ENCODE peak calls at places on chromosomes 11 and 22, in six cellular contexts. One of them, this sample, is unnamed.

GRCh38 chr11:63998558-63999348 is 12.5 kb downstream of the OTUB1 start:
- DNase-seq in OCI-LY7: no peak
- DNase-seq in HCT116: no peak
- DNase-seq in HepG2: no peak
- DNase-seq in neural progenitor cell: peak; percentile 69
- DNase-seq in mammary epithelial cell: peak; percentile 54
- DNase-seq in this sample: peak; percentile 91

GRCh38 chr11:66221012-66221411 is 47.4 kb upstream of the RAB1B start:
- DNase-seq in OCI-LY7: no peak
- DNase-seq in HCT116: no peak
- DNase-seq in HepG2: no peak
- DNase-seq in neural progenitor cell: no peak
- DNase-seq in mammary epithelial cell: no peak
- DNase-seq in this sample: no peak

GRCh38 chr11:116874251-116874650 is 36.8 kb upstream of the APOA1 start:
- DNase-seq in OCI-LY7: no peak
- DNase-seq in HCT116: no peak
- DNase-seq in HepG2: no peak
- DNase-seq in neural progenitor cell: no peak
- DNase-seq in mammary epithelial cell: peak; percentile 36
- DNase-seq in this sample: peak; percentile 63

GRCh38 chr22:31647516-31647915 is 14.5 kb downstream of the PISD start:
- DNase-seq in OCI-LY7: no peak
- DNase-seq in HCT116: no peak
- DNase-seq in HepG2: no peak
- DNase-seq in neural progenitor cell: no peak
- DNase-seq in mammary epithelial cell: peak; percentile 68
- DNase-seq in this sample: peak; percentile 58

GRCh38 chr22:27650572-27650971 is 151.0 kb downstream of the MN1 start:
- DNase-seq in OCI-LY7: no peak
- DNase-seq in HCT116: no peak
- DNase-seq in HepG2: no peak
- DNase-seq in neural progenitor cell: no peak
- DNase-seq in mammary epithelial cell: no peak
- DNase-seq in this sample: peak; percentile 27

GRCh38 chr22:16387088-16387487 is 205.5 kb downstream of the CCT8L2 start:
- DNase-seq in OCI-LY7: no peak
- DNase-seq in HCT116: no peak
- DNase-seq in HepG2: no peak
- DNase-seq in neural progenitor cell: no peak
- DNase-seq in mammary epithelial cell: no peak
- DNase-seq in this sample: no peak

GRCh38 chr11:120079750-120080610 is 57.9 kb downstream of the TRIM29 start:
- DNase-seq in OCI-LY7: peak; percentile 15
- DNase-seq in HCT116: no peak
- DNase-seq in HepG2: peak; percentile 34
- DNase-seq in neural progenitor cell: no peak
- DNase-seq in mammary epithelial cell: no peak
- DNase-seq in this sample: no peak

GRCh38 chr11:19931141-19931767 is 218.6 kb downstream of the NAV2 start:
- DNase-seq in OCI-LY7: no peak
- DNase-seq in HCT116: no peak
- DNase-seq in HepG2: no peak
- DNase-seq in neural progenitor cell: peak; percentile 65
- DNase-seq in mammary epithelial cell: no peak
- DNase-seq in this sample: no peak

GRCh38 chr11:33936745-33937612 is 45.1 kb upstream of the LMO2 start:
- DNase-seq in OCI-LY7: no peak
- DNase-seq in HCT116: no peak
- DNase-seq in HepG2: no peak
- DNase-seq in neural progenitor cell: no peak
- DNase-seq in mammary epithelial cell: peak; percentile 55
- DNase-seq in this sample: peak; percentile 83

GRCh38 chr11:131408011-131408640 is 37.7 kb downstream of the NTM start:
- DNase-seq in OCI-LY7: peak; percentile 17
- DNase-seq in HCT116: no peak
- DNase-seq in HepG2: peak; percentile 38
- DNase-seq in neural progenitor cell: peak; percentile 64
- DNase-seq in mammary epithelial cell: peak; percentile 6
- DNase-seq in this sample: no peak

GRCh38 chr11:76598426-76598839 is 72.1 kb downstream of the LRRC32 start:
- DNase-seq in OCI-LY7: peak; percentile 87
- DNase-seq in HCT116: peak; percentile 7
- DNase-seq in HepG2: peak; percentile 31
- DNase-seq in neural progenitor cell: peak; percentile 75
- DNase-seq in mammary epithelial cell: no peak
- DNase-seq in this sample: peak; percentile 94

GRCh38 chr11:62430350-62430749 is 11.5 kb downstream of the SCGB1A1 start:
- DNase-seq in OCI-LY7: no peak
- DNase-seq in HCT116: no peak
- DNase-seq in HepG2: no peak
- DNase-seq in neural progenitor cell: no peak
- DNase-seq in mammary epithelial cell: no peak
- DNase-seq in this sample: no peak

GRCh38 chr11:72239296-72239848 is 4.6 kb downstream of the PHOX2A start:
- DNase-seq in OCI-LY7: no peak
- DNase-seq in HCT116: no peak
- DNase-seq in HepG2: no peak
- DNase-seq in neural progenitor cell: peak; percentile 73
- DNase-seq in mammary epithelial cell: no peak
- DNase-seq in this sample: no peak

GRCh38 chr22:40434745-40435144 is 64.4 kb downstream of the SGSM3 start:
- DNase-seq in OCI-LY7: no peak
- DNase-seq in HCT116: no peak
- DNase-seq in HepG2: no peak
- DNase-seq in neural progenitor cell: no peak
- DNase-seq in mammary epithelial cell: no peak
- DNase-seq in this sample: no peak

GRCh38 chr11:10478574-10479550 is 23.8 kb downstream of the AMPD3 start:
- DNase-seq in OCI-LY7: no peak
- DNase-seq in HCT116: no peak
- DNase-seq in HepG2: no peak
- DNase-seq in neural progenitor cell: no peak
- DNase-seq in mammary epithelial cell: no peak
- DNase-seq in this sample: no peak

GRCh38 chr22:37742374-37743092 is 45.7 kb downstream of the TRIOBP start:
- DNase-seq in OCI-LY7: no peak
- DNase-seq in HCT116: peak; percentile 96
- DNase-seq in HepG2: no peak
- DNase-seq in neural progenitor cell: no peak
- DNase-seq in mammary epithelial cell: peak; percentile 95
- DNase-seq in this sample: peak; percentile 95

GRCh38 chr22:25449781-25450317 is 114.6 kb upstream of the GRK3 start:
- DNase-seq in OCI-LY7: no peak
- DNase-seq in HCT116: no peak
- DNase-seq in HepG2: no peak
- DNase-seq in neural progenitor cell: no peak
- DNase-seq in mammary epithelial cell: peak; percentile 46
- DNase-seq in this sample: no peak

GRCh38 chr11:65298655-65299179 is 15.9 kb upstream of the CDC42EP2 start:
- DNase-seq in OCI-LY7: no peak
- DNase-seq in HCT116: no peak
- DNase-seq in HepG2: no peak
- DNase-seq in neural progenitor cell: no peak
- DNase-seq in mammary epithelial cell: no peak
- DNase-seq in this sample: peak; percentile 88

GRCh38 chr22:24465566-24465965 is 29.6 kb upstream of the UPB1 start:
- DNase-seq in OCI-LY7: no peak
- DNase-seq in HCT116: peak; percentile 3
- DNase-seq in HepG2: peak; percentile 24
- DNase-seq in neural progenitor cell: no peak
- DNase-seq in mammary epithelial cell: no peak
- DNase-seq in this sample: no peak

GRCh38 chr11:13837286-13837685 is 125.2 kb upstream of the SPON1 start:
- DNase-seq in OCI-LY7: no peak
- DNase-seq in HCT116: peak; percentile 73
- DNase-seq in HepG2: no peak
- DNase-seq in neural progenitor cell: no peak
- DNase-seq in mammary epithelial cell: peak; percentile 96
- DNase-seq in this sample: no peak

GRCh38 chr22:46100401-46101105 is 49.8 kb upstream of the PPARA start:
- DNase-seq in OCI-LY7: no peak
- DNase-seq in HCT116: no peak
- DNase-seq in HepG2: no peak
- DNase-seq in neural progenitor cell: no peak
- DNase-seq in mammary epithelial cell: no peak
- DNase-seq in this sample: no peak

GRCh38 chr11:14446701-14447169 is 52.9 kb downstream of the COPB1 start:
- DNase-seq in OCI-LY7: no peak
- DNase-seq in HCT116: no peak
- DNase-seq in HepG2: no peak
- DNase-seq in neural progenitor cell: no peak
- DNase-seq in mammary epithelial cell: peak; percentile 37
- DNase-seq in this sample: no peak

GRCh38 chr11:13238879-13239514 is 38.6 kb upstream of the BMAL1 start:
- DNase-seq in OCI-LY7: peak; percentile 54
- DNase-seq in HCT116: peak; percentile 57
- DNase-seq in HepG2: peak; percentile 35
- DNase-seq in neural progenitor cell: peak; percentile 78
- DNase-seq in mammary epithelial cell: no peak
- DNase-seq in this sample: peak; percentile 77

GRCh38 chr11:118631109-118631508 is 23.7 kb downstream of the PHLDB1 start:
- DNase-seq in OCI-LY7: no peak
- DNase-seq in HCT116: no peak
- DNase-seq in HepG2: no peak
- DNase-seq in neural progenitor cell: no peak
- DNase-seq in mammary epithelial cell: no peak
- DNase-seq in this sample: no peak

GRCh38 chr22:39519681-39520053 is 695 bp upstream of the ATF4 start:
- DNase-seq in OCI-LY7: peak; percentile 50
- DNase-seq in HCT116: no peak
- DNase-seq in HepG2: peak; percentile 58
- DNase-seq in neural progenitor cell: peak; percentile 86
- DNase-seq in mammary epithelial cell: peak; percentile 64
- DNase-seq in this sample: no peak

GRCh38 chr22:45008853-45009751 is 703 bp downstream of the PHF21B start:
- DNase-seq in OCI-LY7: peak; percentile 21
- DNase-seq in HCT116: no peak
- DNase-seq in HepG2: no peak
- DNase-seq in neural progenitor cell: peak; percentile 59
- DNase-seq in mammary epithelial cell: peak; percentile 33
- DNase-seq in this sample: peak; percentile 94

DNA sequence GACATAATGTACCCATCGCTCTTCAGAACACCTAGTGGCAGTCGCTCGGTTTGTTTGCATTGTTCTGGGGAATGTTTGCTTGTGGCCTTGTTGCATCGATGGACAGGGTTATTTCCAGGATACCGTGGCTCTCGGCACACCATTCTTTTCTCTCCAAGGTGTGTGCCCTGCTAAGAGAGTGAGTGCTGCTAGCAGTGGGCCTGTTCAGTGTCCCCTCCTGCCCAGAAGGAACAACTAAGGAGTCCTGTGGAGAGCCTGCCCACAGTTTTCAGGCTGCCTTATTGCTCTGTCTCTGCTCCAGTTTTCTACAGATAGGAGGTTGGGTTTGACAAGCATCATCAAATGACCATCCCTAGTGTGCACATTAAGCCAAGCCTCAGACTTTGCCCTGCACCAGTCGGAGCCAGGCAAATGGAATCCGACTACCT is 1.4 kb downstream of the CRY2 start:
- DNase-seq in OCI-LY7: no peak
- DNase-seq in HCT116: no peak
- DNase-seq in HepG2: peak; percentile 78
- DNase-seq in neural progenitor cell: no peak
- DNase-seq in mammary epithelial cell: no peak
- DNase-seq in this sample: no peak
- H3K79me2 ChIP-seq in OCI-LY7: peaks cover 54% of the 10 kb centered on the region
- H3K79me2 ChIP-seq in HCT116: peaks cover 27% of the 10 kb centered on the region
- H3K79me2 ChIP-seq in HepG2: peaks cover 50% of the 10 kb centered on the region
- H3K79me2 ChIP-seq in neural progenitor cell: peaks cover 23% of the 10 kb centered on the region
- H3K79me2 ChIP-seq in mammary epithelial cell: peaks cover 57% of the 10 kb centered on the region
- H3K79me2 ChIP-seq in this sample: peaks cover 60% of the 10 kb centered on the region

DNA sequence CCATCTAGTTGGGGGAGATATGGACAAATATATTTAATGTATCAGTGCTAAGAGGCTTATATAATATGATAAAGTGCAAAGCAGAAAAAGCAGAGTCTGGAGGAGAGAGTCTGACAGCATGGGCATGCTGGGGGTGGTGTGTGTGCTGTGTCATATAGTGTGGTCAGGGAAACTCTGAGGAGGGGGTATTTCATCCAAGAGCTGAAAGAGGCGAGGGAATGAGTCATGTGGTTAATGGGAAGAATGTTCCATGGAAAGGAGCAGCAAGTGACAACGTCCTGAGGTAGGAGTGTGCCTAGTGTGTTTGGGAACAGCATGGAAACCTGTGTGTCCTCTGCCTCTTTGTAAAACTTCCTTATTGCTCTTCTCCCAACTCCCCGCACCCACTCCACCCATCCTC is 38.0 kb downstream of the EIF3F start:
- DNase-seq in OCI-LY7: no peak
- DNase-seq in HCT116: no peak
- DNase-seq in HepG2: no peak
- DNase-seq in neural progenitor cell: no peak
- DNase-seq in mammary epithelial cell: no peak
- DNase-seq in this sample: peak; percentile 78
- H3K79me2 ChIP-seq in OCI-LY7: no peaks in the 10 kb centered on the region
- H3K79me2 ChIP-seq in HCT116: no peaks in the 10 kb centered on the region
- H3K79me2 ChIP-seq in HepG2: no peaks in the 10 kb centered on the region
- H3K79me2 ChIP-seq in neural progenitor cell: no peaks in the 10 kb centered on the region
- H3K79me2 ChIP-seq in mammary epithelial cell: no peaks in the 10 kb centered on the region
- H3K79me2 ChIP-seq in this sample: peaks cover 6% of the 10 kb centered on the region

GRCh38 chr22:43009444-43009843 is 5.5 kb downstream of the PACSIN2 start:
- DNase-seq in OCI-LY7: no peak
- DNase-seq in HCT116: no peak
- DNase-seq in HepG2: no peak
- DNase-seq in neural progenitor cell: no peak
- DNase-seq in mammary epithelial cell: no peak
- DNase-seq in this sample: no peak
- H3K79me2 ChIP-seq in OCI-LY7: peaks cover 64% of the 10 kb centered on the region
- H3K79me2 ChIP-seq in HCT116: peaks cover 90% of the 10 kb centered on the region
- H3K79me2 ChIP-seq in HepG2: peaks cover 96% of the 10 kb centered on the region
- H3K79me2 ChIP-seq in neural progenitor cell: peaks cover 100% of the 10 kb centered on the region
- H3K79me2 ChIP-seq in mammary epithelial cell: peaks cover 99% of the 10 kb centered on the region
- H3K79me2 ChIP-seq in this sample: peaks cover 99% of the 10 kb centered on the region

GRCh38 chr11:3854660-3854976 is 846 bp upstream of the STIM1 start:
- DNase-seq in OCI-LY7: no peak
- DNase-seq in HCT116: no peak
- DNase-seq in HepG2: no peak
- DNase-seq in neural progenitor cell: no peak
- DNase-seq in mammary epithelial cell: no peak
- DNase-seq in this sample: no peak
- H3K79me2 ChIP-seq in OCI-LY7: peaks cover 40% of the 10 kb centered on the region
- H3K79me2 ChIP-seq in HCT116: peaks cover 3% of the 10 kb centered on the region
- H3K79me2 ChIP-seq in HepG2: peaks cover 38% of the 10 kb centered on the region
- H3K79me2 ChIP-seq in neural progenitor cell: no peaks in the 10 kb centered on the region
- H3K79me2 ChIP-seq in mammary epithelial cell: peaks cover 41% of the 10 kb centered on the region
- H3K79me2 ChIP-seq in this sample: peaks cover 40% of the 10 kb centered on the region

GRCh38 chr22:20839837-20840645 is 18.6 kb downstream of the PI4KA start:
- DNase-seq in OCI-LY7: no peak
- DNase-seq in HCT116: no peak
- DNase-seq in HepG2: no peak
- DNase-seq in neural progenitor cell: no peak
- DNase-seq in mammary epithelial cell: no peak
- DNase-seq in this sample: no peak
- H3K79me2 ChIP-seq in OCI-LY7: peaks cover 39% of the 10 kb centered on the region
- H3K79me2 ChIP-seq in HCT116: peaks cover 12% of the 10 kb centered on the region
- H3K79me2 ChIP-seq in HepG2: peaks cover 57% of the 10 kb centered on the region
- H3K79me2 ChIP-seq in neural progenitor cell: peaks cover 15% of the 10 kb centered on the region
- H3K79me2 ChIP-seq in mammary epithelial cell: peaks cover 53% of the 10 kb centered on the region
- H3K79me2 ChIP-seq in this sample: peaks cover 80% of the 10 kb centered on the region

GRCh38 chr11:60919320-60919719 is 4.9 kb upstream of the TMEM132A start:
- DNase-seq in OCI-LY7: no peak
- DNase-seq in HCT116: no peak
- DNase-seq in HepG2: no peak
- DNase-seq in neural progenitor cell: no peak
- DNase-seq in mammary epithelial cell: peak; percentile 17
- DNase-seq in this sample: no peak
- H3K79me2 ChIP-seq in OCI-LY7: peaks cover 55% of the 10 kb centered on the region
- H3K79me2 ChIP-seq in HCT116: peaks cover 56% of the 10 kb centered on the region
- H3K79me2 ChIP-seq in HepG2: no peaks in the 10 kb centered on the region
- H3K79me2 ChIP-seq in neural progenitor cell: peaks cover 38% of the 10 kb centered on the region
- H3K79me2 ChIP-seq in mammary epithelial cell: peaks cover 58% of the 10 kb centered on the region
- H3K79me2 ChIP-seq in this sample: peaks cover 30% of the 10 kb centered on the region

This sample was measured in osteoblast.